ENCODE peak calls at places on chromosomes 12 and 14, in nine cellular contexts. B is iris pigment epithelial cell; N is activated CD4-positive, alpha-beta T cell treated with anti-CD3 and anti-CD28 coated beads for 36 hours; X is lung; V is skeletal muscle cell; P is foreskin keratinocyte; M is germinal center; D is tibial artery; O is NCI-H1105 treated with DMSO at 0.1 percent for 48 hours. I is an unnamed sample.
A peak's percentile ranks its signal among the peaks of the same experiment; 100 is the strongest.

GRCh38 chr14:60510976-60511599 is 2.1 kb downstream of the SIX6 start:
- DNase-seq in X (no peak), M (no peak), D (no peak), B (no peak), O (no peak), V (no peak), P (no peak), N (no peak), I (no peak)

GRCh38 chr14:93092606-93093556 is 22.8 kb downstream of the ITPK1 start:
- DNase-seq in M (no peak), V (no peak), P (no peak), O (no peak), D (no peak), X (no peak), B (no peak), N (no peak), I (no peak)

GRCh38 chr12:30437616-30438015 is 258.1 kb downstream of the IPO8 start:
- DNase-seq in M (no peak), N (no peak), V (no peak), O (no peak), P (no peak), B (no peak), X (no peak), D (no peak), I (no peak)

GRCh38 chr12:88960213-88960878 is 380.1 kb upstream of the KITLG start:
- DNase-seq in P (no peak), N (no peak), B (peak; percentile 59), V (no peak), M (no peak), O (peak; percentile 36), D (no peak), X (no peak), I (peak; percentile 13)

GRCh38 chr14:22448035-22448904 is 140.8 kb downstream of the DAD1 start:
- DNase-seq in O (no peak), M (peak; percentile 24), D (no peak), P (no peak), V (no peak), X (no peak), N (no peak), B (peak; percentile 28), I (no peak)

GRCh38 chr14:90332271-90332584 is 487 bp upstream of the NRDE2 start:
- DNase-seq in O (no peak), N (no peak), P (no peak), M (no peak), B (no peak), X (no peak), V (no peak), D (no peak), I (no peak)

GRCh38 chr12:125187780-125188741 is 122.8 kb downstream of the AACS start:
- DNase-seq in V (no peak), O (peak; percentile 10), M (no peak), D (no peak), N (no peak), P (peak; percentile 21), B (no peak), X (no peak), I (no peak)

GRCh38 chr12:87704374-87704773 is 324.8 kb downstream of the C12orf50 start:
- DNase-seq in V (no peak), X (no peak), O (no peak), M (no peak), N (no peak), D (no peak), P (peak; percentile 70), B (no peak), I (no peak)

GRCh38 chr12:55614764-55615163 is 21.9 kb upstream of the OR10P1 start:
- DNase-seq in O (no peak), X (no peak), N (no peak), P (no peak), V (no peak), M (no peak), D (no peak), B (no peak), I (no peak)

GRCh38 chr12:111437816-111438454 is 32.2 kb downstream of the SH2B3 start:
- DNase-seq in B (peak; percentile 89), P (peak; percentile 83), N (no peak), D (peak; percentile 76), X (peak; percentile 67), M (no peak), V (no peak), O (no peak), I (no peak)

GRCh38 chr14:23182372-23183014 is 967 bp downstream of the SLC7A8 start:
- DNase-seq in B (no peak), V (no peak), P (peak; percentile 60), M (peak; percentile 42), D (peak; percentile 55), N (peak; percentile 55), O (peak; percentile 67), X (peak; percentile 62), I (no peak)

GRCh38 chr12:20374775-20375174 is 6.4 kb downstream of the PDE3A start:
- DNase-seq in M (no peak), D (no peak), V (no peak), O (no peak), N (no peak), B (no peak), P (no peak), X (no peak), I (no peak)

I was measured in COLO829.